ENCODE peak calls at places on chromosomes 13 and 19, in seven cellular contexts. J, X, A, E, M, T and Z are unnamed samples.

GRCh38 chr19:29798783-29799182 is 13.0 kb upstream of the CCNE1 start:
- DNase-seq in J (no peak), X (no peak), A (no peak), E (no peak), M (peak), T (peak), Z (no peak)

GRCh38 chr19:14405758-14406644 is 13.1 kb downstream of the DDX39A start:
- DNase-seq in J (peak), X (peak), A (peak), E (peak), M (peak), T (peak), Z (peak)

GRCh38 chr19:492091-492531 is 4.2 kb upstream of the MADCAM1 start:
- DNase-seq in J (no peak), X (peak), A (no peak), E (no peak), M (no peak), T (no peak), Z (no peak)

GRCh38 chr19:41957838-41958366 is 1.2 kb downstream of the RABAC1 start:
- DNase-seq in J (peak), X (peak), A (peak), E (peak), M (peak), T (peak), Z (peak)

GRCh38 chr19:42148270-42148669 is 16.0 kb upstream of the POU2F2 start:
- DNase-seq in J (no peak), X (peak), A (no peak), E (no peak), M (no peak), T (no peak), Z (no peak)

GRCh38 chr13:76414320-76414719 is 471.9 kb downstream of the KCTD12 start:
- DNase-seq in J (no peak), X (no peak), A (no peak), E (no peak), M (no peak), T (no peak), Z (no peak)

GRCh38 chr13:114130708-114131580 is 1.5 kb downstream of the RASA3 start:
- DNase-seq in J (no peak), X (peak), A (peak), E (peak), M (peak), T (peak), Z (peak)

GRCh38 chr19:16611121-16611520 is 16.9 kb downstream of the MED26 start:
- DNase-seq in J (no peak), X (no peak), A (no peak), E (no peak), M (no peak), T (no peak), Z (no peak)

GRCh38 chr19:6209233-6209632 is 70.5 kb downstream of the MLLT1 start:
- DNase-seq in J (no peak), X (no peak), A (no peak), E (no peak), M (no peak), T (no peak), Z (peak)

GRCh38 chr19:39780894-39781293 is 2.2 kb downstream of the LEUTX start:
- DNase-seq in J (no peak), X (no peak), A (no peak), E (no peak), M (no peak), T (no peak), Z (no peak)

GRCh38 chr13:32476892-32477291 is 49.0 kb upstream of the N4BP2L1 start:
- DNase-seq in J (no peak), X (no peak), A (no peak), E (no peak), M (no peak), T (no peak), Z (no peak)

GRCh38 chr13:49307365-49307764 is 59.6 kb downstream of the CDADC1 start:
- DNase-seq in J (no peak), X (no peak), A (peak), E (peak), M (no peak), T (no peak), Z (peak)

GRCh38 chr19:14063100-14063499 is 1.2 kb upstream of the PALM3 start:
- DNase-seq in J (no peak), X (no peak), A (no peak), E (no peak), M (no peak), T (no peak), Z (no peak)

GRCh38 chr19:19645233-19645870 is 1.9 kb upstream of the GMIP start:
- DNase-seq in J (no peak), X (no peak), A (no peak), E (peak), M (no peak), T (no peak), Z (no peak)

GRCh38 chr13:41352935-41353801 is 42.1 kb downstream of the NAA16 start:
- DNase-seq in J (peak), X (peak), A (no peak), E (peak), M (peak), T (peak), Z (no peak)

GRCh38 chr13:21670883-21671792 is at the start of gene FGF9:
- DNase-seq in J (peak), X (peak), A (peak), E (peak), M (peak), T (peak), Z (peak)

GRCh38 chr19:55696301-55697068 is 21.5 kb downstream of the EPN1 start:
- DNase-seq in J (no peak), X (no peak), A (no peak), E (peak), M (no peak), T (no peak), Z (no peak)

GRCh38 chr13:42048323-42048624 is 174 bp upstream of the DGKH start:
- DNase-seq in J (no peak), X (no peak), A (no peak), E (no peak), M (no peak), T (no peak), Z (no peak)

GRCh38 chr19:18478545-18479311 is 40.8 kb upstream of the ISYNA1 start:
- DNase-seq in J (no peak), X (peak), A (peak), E (peak), M (peak), T (peak), Z (peak)

GRCh38 chr13:101452519-101453485 is at the start of gene ITGBL1:
- DNase-seq in J (no peak), X (no peak), A (no peak), E (no peak), M (peak), T (peak), Z (no peak)

GRCh38 chr13:49000247-49000646 is 24.5 kb downstream of the FNDC3A start:
- DNase-seq in J (no peak), X (no peak), A (no peak), E (no peak), M (no peak), T (no peak), Z (no peak)

GRCh38 chr13:39379118-39379517 is 223.9 kb downstream of the LHFPL6 start:
- DNase-seq in J (no peak), X (no peak), A (no peak), E (no peak), M (no peak), T (no peak), Z (no peak)

GRCh38 chr19:901216-902092 is 8.2 kb downstream of the RNU6-9 start:
- DNase-seq in J (no peak), X (no peak), A (no peak), E (no peak), M (no peak), T (no peak), Z (no peak)

GRCh38 chr19:13066231-13066630 is 36.4 kb downstream of the LYL1 start:
- DNase-seq in J (no peak), X (no peak), A (no peak), E (no peak), M (no peak), T (no peak), Z (no peak)

GRCh38 chr13:43661321-43661720 is 125.5 kb downstream of the ENOX1 start:
- DNase-seq in J (no peak), X (no peak), A (no peak), E (no peak), M (no peak), T (no peak), Z (no peak)

GRCh38 chr13:86572115-86572514 is 772.9 kb upstream of the SLITRK6 start:
- DNase-seq in J (no peak), X (no peak), A (no peak), E (no peak), M (no peak), T (no peak), Z (no peak)

GRCh38 chr19:50723069-50723468 is at the start of gene CLEC11A:
- DNase-seq in J (no peak), X (no peak), A (peak), E (peak), M (peak), T (peak), Z (peak)

GRCh38 chr19:8663920-8664670 is 33.7 kb downstream of the NFILZ start:
- DNase-seq in J (no peak), X (peak), A (no peak), E (no peak), M (no peak), T (no peak), Z (no peak)

GRCh38 chr19:18894254-18895037 is 1.5 kb downstream of the CERS1 start:
- DNase-seq in J (peak), X (no peak), A (peak), E (no peak), M (peak), T (no peak), Z (no peak)

GRCh38 chr13:113486698-113487097 is 3.8 kb downstream of the DCUN1D2 start:
- DNase-seq in J (no peak), X (no peak), A (no peak), E (no peak), M (no peak), T (no peak), Z (no peak)

GRCh38 chr13:110137677-110138008 is 169.3 kb downstream of the COL4A1 start:
- DNase-seq in J (no peak), X (peak), A (no peak), E (peak), M (no peak), T (no peak), Z (no peak)

GRCh38 chr13:28494861-28495585 is at the start of gene FLT1:
- DNase-seq in J (peak), X (peak), A (peak), E (peak), M (peak), T (peak), Z (no peak)

GRCh38 chr19:49639401-49640112 is 386 bp downstream of the RRAS start:
- DNase-seq in J (peak), X (no peak), A (peak), E (no peak), M (no peak), T (no peak), Z (peak)

GRCh38 chr13:27338816-27339215 is 68.2 kb downstream of the RASL11A start:
- DNase-seq in J (no peak), X (no peak), A (no peak), E (no peak), M (no peak), T (peak), Z (no peak)

GRCh38 chr19:38784224-38784623 is 4.8 kb upstream of the LGALS7B start:
- DNase-seq in J (no peak), X (no peak), A (no peak), E (no peak), M (no peak), T (no peak), Z (no peak)

GRCh38 chr19:55549500-55550320 is 4.4 kb upstream of the SBK3 start:
- DNase-seq in J (peak), X (no peak), A (no peak), E (peak), M (peak), T (peak), Z (no peak)